ENCODE peak calls at places on chromosomes 16 and 17, in ten cellular contexts. One of them, this sample, is unnamed.

GRCh38 chr17:69578385-69578936 is 164.0 kb downstream of the MAP2K6 start:
- DNase-seq in omental fat pad: no peak
- DNase-seq in hepatic stellate cell: no peak
- DNase-seq in MCF 10A: no peak
- DNase-seq in D341Med: no peak
- DNase-seq in astrocyte of the cerebellum: no peak
- DNase-seq in lower leg skin: no peak
- DNase-seq in GM12892: no peak
- DNase-seq in NCI-H1092: no peak
- DNase-seq in GM10248: no peak
- DNase-seq in this sample: no peak

GRCh38 chr17:79627766-79628690 is 17.2 kb upstream of the RBFOX3 start:
- DNase-seq in D341Med: peak
- DNase-seq in omental fat pad: peak
- DNase-seq in GM10248: no peak
- DNase-seq in hepatic stellate cell: no peak
- DNase-seq in NCI-H1092: no peak
- DNase-seq in lower leg skin: no peak
- DNase-seq in GM12892: peak
- DNase-seq in astrocyte of the cerebellum: no peak
- DNase-seq in MCF 10A: no peak
- DNase-seq in this sample: no peak

GRCh38 chr17:77952368-77952767 is 6.1 kb upstream of the TNRC6C start:
- DNase-seq in MCF 10A: no peak
- DNase-seq in D341Med: no peak
- DNase-seq in GM10248: no peak
- DNase-seq in omental fat pad: no peak
- DNase-seq in GM12892: no peak
- DNase-seq in NCI-H1092: no peak
- DNase-seq in lower leg skin: no peak
- DNase-seq in astrocyte of the cerebellum: no peak
- DNase-seq in hepatic stellate cell: no peak
- DNase-seq in this sample: no peak

GRCh38 chr17:9668532-9668931 is 23.2 kb downstream of the USP43 start:
- DNase-seq in GM10248: no peak
- DNase-seq in MCF 10A: peak
- DNase-seq in lower leg skin: no peak
- DNase-seq in D341Med: no peak
- DNase-seq in NCI-H1092: no peak
- DNase-seq in GM12892: no peak
- DNase-seq in astrocyte of the cerebellum: peak
- DNase-seq in hepatic stellate cell: no peak
- DNase-seq in omental fat pad: no peak
- DNase-seq in this sample: no peak

GRCh38 chr17:45869676-45870341 is 24.5 kb upstream of the MAPT start:
- DNase-seq in astrocyte of the cerebellum: no peak
- DNase-seq in hepatic stellate cell: no peak
- DNase-seq in lower leg skin: no peak
- DNase-seq in D341Med: no peak
- DNase-seq in MCF 10A: no peak
- DNase-seq in GM10248: no peak
- DNase-seq in NCI-H1092: no peak
- DNase-seq in omental fat pad: no peak
- DNase-seq in GM12892: no peak
- DNase-seq in this sample: no peak

GRCh38 chr16:89732142-89732917 is 11.0 kb downstream of the ZNF276 start:
- DNase-seq in astrocyte of the cerebellum: no peak
- DNase-seq in D341Med: no peak
- DNase-seq in GM10248: no peak
- DNase-seq in hepatic stellate cell: no peak
- DNase-seq in omental fat pad: no peak
- DNase-seq in NCI-H1092: no peak
- DNase-seq in lower leg skin: no peak
- DNase-seq in MCF 10A: no peak
- DNase-seq in GM12892: no peak
- DNase-seq in this sample: no peak

GRCh38 chr16:77332792-77333191 is 102.0 kb downstream of the ADAMTS18 start:
- DNase-seq in D341Med: no peak
- DNase-seq in MCF 10A: no peak
- DNase-seq in hepatic stellate cell: no peak
- DNase-seq in NCI-H1092: no peak
- DNase-seq in omental fat pad: no peak
- DNase-seq in astrocyte of the cerebellum: no peak
- DNase-seq in lower leg skin: no peak
- DNase-seq in GM10248: no peak
- DNase-seq in GM12892: no peak
- DNase-seq in this sample: no peak

GRCh38 chr16:8679156-8679555 is 4.7 kb downstream of the ABAT start:
- DNase-seq in lower leg skin: no peak
- DNase-seq in D341Med: no peak
- DNase-seq in hepatic stellate cell: no peak
- DNase-seq in NCI-H1092: no peak
- DNase-seq in GM12892: no peak
- DNase-seq in omental fat pad: no peak
- DNase-seq in astrocyte of the cerebellum: no peak
- DNase-seq in GM10248: no peak
- DNase-seq in MCF 10A: no peak
- DNase-seq in this sample: no peak

GRCh38 chr16:9630985-9631384 is 539.5 kb downstream of the HAPSTR1 start:
- DNase-seq in NCI-H1092: no peak
- DNase-seq in lower leg skin: no peak
- DNase-seq in D341Med: no peak
- DNase-seq in omental fat pad: no peak
- DNase-seq in MCF 10A: no peak
- DNase-seq in GM10248: no peak
- DNase-seq in hepatic stellate cell: no peak
- DNase-seq in GM12892: no peak
- DNase-seq in astrocyte of the cerebellum: no peak
- DNase-seq in this sample: no peak

GRCh38 chr17:2343421-2343820 is 6.1 kb downstream of the SGSM2 start:
- DNase-seq in hepatic stellate cell: no peak
- DNase-seq in omental fat pad: no peak
- DNase-seq in GM10248: no peak
- DNase-seq in NCI-H1092: no peak
- DNase-seq in D341Med: no peak
- DNase-seq in MCF 10A: peak
- DNase-seq in astrocyte of the cerebellum: no peak
- DNase-seq in lower leg skin: no peak
- DNase-seq in GM12892: no peak
- DNase-seq in this sample: no peak

GRCh38 chr16:28873543-28874201 is 4.6 kb upstream of the ATP2A1 start:
- DNase-seq in hepatic stellate cell: peak
- DNase-seq in MCF 10A: peak
- DNase-seq in D341Med: peak
- DNase-seq in lower leg skin: no peak
- DNase-seq in omental fat pad: no peak
- DNase-seq in NCI-H1092: no peak
- DNase-seq in astrocyte of the cerebellum: no peak
- DNase-seq in GM12892: peak
- DNase-seq in GM10248: peak
- DNase-seq in this sample: peak

GRCh38 chr16:82063456-82064082 is 28.5 kb downstream of the HSD17B2 start:
- DNase-seq in MCF 10A: peak
- DNase-seq in hepatic stellate cell: no peak
- DNase-seq in omental fat pad: no peak
- DNase-seq in GM10248: no peak
- DNase-seq in NCI-H1092: no peak
- DNase-seq in lower leg skin: no peak
- DNase-seq in GM12892: no peak
- DNase-seq in D341Med: no peak
- DNase-seq in astrocyte of the cerebellum: no peak
- DNase-seq in this sample: no peak

GRCh38 chr16:75304521-75305363 is 53.3 kb upstream of the BCAR1 start:
- DNase-seq in GM10248: no peak
- DNase-seq in GM12892: no peak
- DNase-seq in lower leg skin: peak
- DNase-seq in NCI-H1092: no peak
- DNase-seq in hepatic stellate cell: peak
- DNase-seq in MCF 10A: peak
- DNase-seq in D341Med: no peak
- DNase-seq in omental fat pad: no peak
- DNase-seq in astrocyte of the cerebellum: peak
- DNase-seq in this sample: peak